ENCODE peak calls at places on chromosomes 3 and 15, in five cellular contexts. M is Peyer's patch, I is adipocyte, L is ovary, A is PC-9. G is an unnamed sample. For H3K27me3 and H3K36me3, the result is how much of the 10 kb centered on the place peaks cover.

GRCh38 chr3:171939578-171939977 is 96.4 kb downstream of the TMEM212 start:
- DNase-seq in A (no peak), L (no peak), I (no peak), M (no peak), G (no peak)

GRCh38 chr3:194367992-194368841 is 1.3 kb downstream of the LRRC15 start:
- DNase-seq in A (no peak), I (peak), M (no peak), L (no peak), G (no peak)

GRCh38 chr3:53354945-53355498 is 7.7 kb upstream of the DCP1A start:
- DNase-seq in M (no peak), A (no peak), L (no peak), I (no peak), G (no peak)

GRCh38 chr3:105593315-105593714 is 226.6 kb downstream of the ALCAM start:
- DNase-seq in I (no peak), A (no peak), L (no peak), M (no peak), G (no peak)

GRCh38 chr15:62071711-62072308 is 5.0 kb downstream of the C2CD4A start:
- DNase-seq in I (peak), A (no peak), L (no peak), M (no peak), G (peak)

GRCh38 chr3:67381667-67382272 is 272.6 kb downstream of the SUCLG2 start:
- DNase-seq in M (no peak), A (no peak), L (no peak), I (peak), G (no peak)

GRCh38 chr3:106629215-106629832 is 747.9 kb upstream of the CCDC54 start:
- DNase-seq in M (no peak), A (no peak), I (no peak), L (no peak), G (no peak)

GRCh38 chr3:30602946-30603345 is 3.5 kb upstream of the TGFBR2 start:
- DNase-seq in M (no peak), I (no peak), L (no peak), A (no peak), G (no peak)

GRCh38 chr15:71705151-71705550 is 105.2 kb upstream of the NR2E3 start:
- DNase-seq in A (no peak), M (no peak), L (no peak), I (no peak), G (peak)

GRCh38 chr3:146382386-146382785 is 87.0 kb downstream of the PLSCR2 start:
- DNase-seq in M (no peak), I (peak), A (no peak), L (no peak), G (peak)

GRCh38 chr15:67805871-67806538 is 19.3 kb upstream of the SKOR1 start:
- DNase-seq in L (no peak), A (no peak), I (no peak), M (peak), G (peak)

GRCh38 chr3:162022931-162023330 is 526.3 kb downstream of the OTOL1 start:
- DNase-seq in L (no peak), M (no peak), I (no peak), A (no peak), G (no peak)

GRCh38 chr15:91032919-91033803 is 10.8 kb upstream of the VPS33B start:
- DNase-seq in I (peak), L (peak), A (peak), M (peak), G (peak)

GRCh38 chr3:14278799-14279705 is 100.4 kb downstream of the LSM3 start:
- DNase-seq in M (no peak), A (no peak), L (peak), I (no peak), G (peak)

GRCh38 chr15:81117136-81117535 is 16.9 kb upstream of the CFAP161 start:
- DNase-seq in M (no peak), I (peak), A (no peak), L (no peak), G (no peak)

GRCh38 chr3:195893121-195893449 is 15.3 kb downstream of the TNK2 start:
- DNase-seq in A (no peak), L (peak), I (no peak), M (no peak), G (peak)

GRCh38 chr3:156311431-156311830 is 191.1 kb downstream of the KCNAB1 start:
- DNase-seq in A (no peak), I (no peak), L (no peak), M (no peak), G (no peak)

GRCh38 chr15:100501095-100501494 is 27.7 kb downstream of the CERS3 start:
- DNase-seq in L (no peak), M (no peak), I (no peak), A (no peak), G (no peak)

GRCh38 chr15:40439461-40440299 is 1.1 kb upstream of the BAHD1 start:
- DNase-seq in M (peak), I (peak), A (peak), L (peak), G (peak)

DNA sequence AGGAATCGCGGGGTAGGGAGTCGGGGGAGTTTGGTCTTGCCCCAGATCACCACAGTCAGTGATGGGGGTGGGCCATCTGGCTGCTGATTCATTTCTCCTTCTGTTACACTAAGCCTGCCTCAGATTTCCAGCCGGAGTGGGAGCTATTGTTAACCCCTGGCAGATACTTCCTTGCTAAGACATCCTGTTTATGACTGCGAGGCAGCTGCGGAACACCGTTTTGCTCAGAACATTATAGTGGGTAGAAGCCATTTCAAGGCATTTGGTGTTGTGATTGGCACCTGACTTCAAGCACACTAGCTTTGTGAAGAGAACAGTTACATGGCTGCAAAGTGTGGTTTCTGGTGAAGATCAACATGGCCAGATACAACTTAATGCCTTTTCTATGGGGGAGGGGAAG is 73.8 kb downstream of the FLNB start:
- DNase-seq in M (no peak), L (no peak), A (no peak), I (no peak), G (no peak)
- H3K4me3 ChIP-seq in M (no peak), L (no peak), A (no peak), I (no peak), G (no peak)

GRCh38 chr3:10530241-10530640 is 24.9 kb upstream of the ATP2B2 start:
- DNase-seq in A (no peak), L (no peak), M (peak), I (no peak), G (no peak)
- H3K27me3 ChIP-seq in A (half or more), L (under half), M (under half), I (half or more), G (under half)

GRCh38 chr3:48459331-48459730 is 12.8 kb downstream of the ATRIP start:
- DNase-seq in A (no peak), M (no peak), L (no peak), I (no peak), G (no peak)
- H3K36me3 ChIP-seq in A (under half), M (under half), L (under half), I (half or more), G (under half)

GRCh38 chr3:123143669-123144411 is 57.9 kb upstream of the SEC22A start:
- DNase-seq in A (peak), L (peak), I (no peak), M (peak), G (no peak)
- H3K4me3 ChIP-seq in A (no peak), L (no peak), I (no peak), M (no peak), G (no peak)

GRCh38 chr3:140365872-140366697 is 311.8 kb upstream of the TRIM42 start:
- DNase-seq in A (no peak), L (no peak), I (peak), M (no peak), G (no peak)
- H3K27me3 ChIP-seq in A (under half), L (under half), I (under half), M (under half), G (under half)

DNA sequence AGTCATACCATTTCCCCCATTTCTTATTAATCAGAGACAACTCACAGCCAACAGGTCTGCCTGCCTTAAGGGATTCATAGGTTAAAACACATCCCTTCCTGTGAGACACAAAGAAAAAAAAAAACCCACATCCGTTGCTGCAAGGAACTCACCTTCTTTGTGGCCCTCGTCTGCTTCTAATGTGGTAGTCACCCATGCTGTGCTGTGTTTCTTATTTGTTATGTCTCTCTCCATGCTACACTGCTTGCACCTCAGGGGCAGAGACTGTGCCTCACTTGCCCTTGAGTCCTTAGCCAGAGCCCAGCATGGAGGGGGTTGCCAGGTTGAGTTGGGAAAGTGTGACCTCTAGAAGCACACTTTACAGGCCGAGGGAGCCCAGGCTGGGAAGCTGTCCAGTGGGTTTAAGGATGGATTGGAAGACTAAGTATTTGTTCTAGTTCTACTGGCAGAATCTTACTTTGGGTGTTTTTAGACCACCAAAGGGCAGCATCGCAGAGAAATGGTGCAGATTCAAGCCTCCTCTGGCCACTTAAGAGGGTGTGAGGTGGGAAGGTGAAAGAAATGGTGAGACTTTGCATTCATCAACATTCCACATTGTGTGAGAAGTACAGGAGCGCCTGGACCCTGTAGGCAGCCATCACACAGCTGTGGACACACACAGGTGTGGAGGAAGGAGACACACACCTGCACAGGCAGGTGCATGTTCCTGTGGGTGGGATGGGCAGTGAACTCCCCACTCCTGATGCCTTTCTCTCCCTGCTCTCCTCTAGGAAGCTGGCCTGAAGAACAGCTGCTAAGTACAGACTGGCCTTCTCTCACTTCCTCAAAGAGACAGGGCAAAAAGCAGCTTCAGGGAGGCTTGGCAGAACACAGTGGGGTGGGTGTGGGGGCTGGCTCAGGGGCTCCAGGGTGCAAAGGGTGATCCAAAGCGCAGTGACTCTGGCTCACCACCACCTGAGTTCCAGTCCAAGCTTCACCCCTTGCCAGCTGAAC is 48.8 kb downstream of the GLB1 start:
- DNase-seq in A (no peak), M (peak), L (no peak), I (no peak), G (no peak)
- H3K36me3 ChIP-seq in A (under half), M (under half), L (under half), I (half or more), G (under half)

GRCh38 chr15:45167631-45168205 is 20.0 kb downstream of the SHF start:
- DNase-seq in I (no peak), M (no peak), A (no peak), L (no peak), G (no peak)
- H3K4me3 ChIP-seq in I (peak), M (peak), A (peak), L (no peak), G (peak)

DNA sequence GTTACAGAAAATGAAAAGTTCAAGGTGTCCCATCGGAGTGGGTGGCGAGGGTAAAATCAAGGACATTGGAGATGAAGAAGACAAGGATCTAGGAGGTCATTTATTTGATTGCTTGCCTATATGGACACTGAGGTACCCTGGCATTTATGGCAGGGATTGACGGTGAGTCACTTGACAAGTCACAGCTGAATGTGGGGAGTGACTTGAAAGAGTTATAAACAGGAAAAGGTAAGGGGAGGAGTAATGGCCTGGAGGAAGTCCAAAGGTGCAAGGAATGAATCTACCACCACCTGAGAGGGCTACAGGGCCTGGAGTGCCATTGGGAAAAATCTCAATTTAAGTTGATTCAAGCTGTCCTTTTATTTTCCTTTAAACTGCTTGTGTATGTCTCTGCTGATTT is 11.8 kb upstream of the SGO1 start:
- DNase-seq in A (no peak), M (peak), L (no peak), I (no peak), G (no peak)
- H3K27me3 ChIP-seq in A (under half), M (under half), L (under half), I (under half), G (under half)

GRCh38 chr15:92951800-92952199 is 51.7 kb downstream of the CHD2 start:
- DNase-seq in I (no peak), L (no peak), A (no peak), M (no peak), G (no peak)
- H3K36me3 ChIP-seq in I (half or more), L (under half), A (half or more), M (under half), G (under half)